ENCODE peak calls at places on chromosomes 6 and 20, in five cellular contexts. O is fibroblast of mammary gland, R is brain microvascular endothelial cell, D is AG04450, H is pancreas. V is an unnamed sample.

GRCh38 chr6:143901885-143902708 is 37.8 kb downstream of the ZC2HC1B start:
- DNase-seq in O (peak; percentile 21), R (no peak), H (no peak), D (peak; percentile 37), V (no peak)

GRCh38 chr6:89368107-89368506 is 15.6 kb upstream of the UBE2J1 start:
- DNase-seq in R (peak; percentile 46), D (no peak), H (peak; percentile 62), O (peak; percentile 62), V (peak; percentile 79)

GRCh38 chr6:79570802-79571367 is 33.7 kb upstream of the LCA5 start:
- DNase-seq in D (no peak), H (no peak), O (peak; percentile 54), R (no peak), V (no peak)

GRCh38 chr6:126100386-126100785 is 114.0 kb downstream of the TRMT11 start:
- DNase-seq in D (no peak), R (no peak), H (no peak), O (no peak), V (no peak)

GRCh38 chr6:118705799-118706481 is 54.5 kb upstream of the CEP85L start:
- DNase-seq in H (no peak), O (peak; percentile 58), R (peak; percentile 67), D (no peak), V (no peak)

GRCh38 chr20:4187147-4187546 is 171.8 kb upstream of the RNF24 start:
- DNase-seq in R (no peak), O (no peak), D (no peak), H (no peak), V (no peak)

GRCh38 chr20:25223179-25223661 is 24.7 kb upstream of the PYGB start:
- DNase-seq in H (no peak), D (peak; percentile 54), R (peak; percentile 98), O (peak; percentile 74), V (no peak)

GRCh38 chr6:32883789-32884188 is 29.8 kb downstream of the PSMB9 start:
- DNase-seq in D (no peak), R (peak; percentile 51), O (peak; percentile 91), H (no peak), V (no peak)

GRCh38 chr6:76810286-76810685 is 653.0 kb downstream of the HTR1B start:
- DNase-seq in H (no peak), D (no peak), O (no peak), R (no peak), V (no peak)

GRCh38 chr6:158223926-158224325 is 55.8 kb downstream of the GTF2H5 start:
- DNase-seq in H (no peak), O (no peak), D (no peak), R (no peak), V (no peak)

GRCh38 chr6:29478740-29479139 is 9.0 kb downstream of the MAS1L start:
- DNase-seq in R (no peak), O (no peak), D (no peak), H (no peak), V (no peak)

GRCh38 chr20:40689943-40690835 is 1.2 kb upstream of the MAFB start:
- DNase-seq in O (peak; percentile 89), R (peak; percentile 87), H (peak; percentile 93), D (peak; percentile 55), V (peak; percentile 94)

GRCh38 chr6:167706313-167707109 is 120.2 kb upstream of the AFDN start:
- DNase-seq in R (no peak), D (no peak), O (no peak), H (no peak), V (no peak)

GRCh38 chr20:6311841-6312655 is 189.2 kb upstream of the FERMT1 start:
- DNase-seq in D (no peak), O (no peak), H (no peak), R (no peak), V (no peak)

GRCh38 chr6:135586844-135587243 is 89.3 kb upstream of the AHI1 start:
- DNase-seq in H (no peak), D (no peak), R (peak; percentile 55), O (no peak), V (no peak)

GRCh38 chr6:7974932-7975763 is 64.6 kb upstream of the TXNDC5 start:
- DNase-seq in R (peak; percentile 96), D (peak; percentile 42), O (peak; percentile 89), H (peak; percentile 73), V (no peak)

GRCh38 chr6:108650781-108651180 is 90.1 kb downstream of the FOXO3 start:
- DNase-seq in R (peak; percentile 7), H (no peak), O (peak; percentile 89), D (no peak), V (no peak)

GRCh38 chr6:62492192-62492822 is 206.3 kb upstream of the KHDRBS2 start:
- DNase-seq in H (no peak), R (no peak), O (no peak), D (no peak), V (no peak)

GRCh38 chr6:53947780-53948179 is 153.0 kb downstream of the LRRC1 start:
- DNase-seq in D (no peak), R (no peak), O (no peak), H (no peak), V (no peak)

GRCh38 chr20:23925789-23926525 is 46.4 kb upstream of the CST5 start:
- DNase-seq in D (no peak), H (no peak), R (no peak), O (no peak), V (no peak)

GRCh38 chr6:5634525-5634924 is 372.2 kb downstream of the NRN1 start:
- DNase-seq in H (no peak), R (no peak), D (no peak), O (no peak), V (no peak)

GRCh38 chr20:63096681-63097335 is 90.0 kb upstream of the BHLHE23 start:
- DNase-seq in H (no peak), O (no peak), R (no peak), D (no peak), V (peak; percentile 0)

GRCh38 chr6:164098857-164099534 is 684.5 kb downstream of the QKI start:
- DNase-seq in O (peak; percentile 43), R (no peak), H (peak; percentile 68), D (no peak), V (no peak)

GRCh38 chr6:54835176-54835575 is 11.4 kb upstream of the FAM83B start:
- DNase-seq in H (no peak), R (no peak), D (no peak), O (no peak), V (no peak)

GRCh38 chr6:119862719-119863118 is 513.2 kb upstream of the MAN1A1 start:
- DNase-seq in R (no peak), O (no peak), D (no peak), H (no peak), V (no peak)

GRCh38 chr6:169961772-169962561 is 210.5 kb downstream of the ERMARD start:
- DNase-seq in H (peak; percentile 16), R (no peak), O (no peak), D (no peak), V (peak; percentile 71)

GRCh38 chr6:7107578-7108195 is at the start of gene RREB1:
- DNase-seq in D (no peak), R (peak; percentile 55), H (peak; percentile 51), O (peak; percentile 53), V (peak; percentile 62)

GRCh38 chr6:31576897-31577341 is 1.6 kb downstream of the TNF start:
- DNase-seq in R (no peak), H (no peak), D (no peak), O (no peak), V (no peak)

GRCh38 chr20:61480158-61480825 is 228.2 kb downstream of the CDH4 start:
- DNase-seq in H (no peak), O (no peak), R (no peak), D (no peak), V (no peak)
- TF ChIP-seq CTCF in H (no peak), O (peak; percentile 13), R (peak; percentile 18), D (no peak), V (no peak)

GRCh38 chr6:106512958-106513480 is 116.3 kb downstream of the RTN4IP1 start:
- DNase-seq in R (no peak), H (no peak), D (no peak), O (peak; percentile 31), V (no peak)

GRCh38 chr6:106510090-106510970 is 119.0 kb downstream of the RTN4IP1 start:
- DNase-seq in D (no peak), O (peak; percentile 70), R (no peak), H (peak; percentile 50), V (peak; percentile 82)

GRCh38 chr6:106511274-106512047 is 117.8 kb downstream of the RTN4IP1 start:
- DNase-seq in R (no peak), D (no peak), O (peak; percentile 48), H (peak; percentile 35), V (peak; percentile 47)

GRCh38 chr6:106513813-106514212 is 115.5 kb downstream of the RTN4IP1 start:
- DNase-seq in O (peak; percentile 62), H (no peak), R (no peak), D (no peak), V (no peak)

DNA sequence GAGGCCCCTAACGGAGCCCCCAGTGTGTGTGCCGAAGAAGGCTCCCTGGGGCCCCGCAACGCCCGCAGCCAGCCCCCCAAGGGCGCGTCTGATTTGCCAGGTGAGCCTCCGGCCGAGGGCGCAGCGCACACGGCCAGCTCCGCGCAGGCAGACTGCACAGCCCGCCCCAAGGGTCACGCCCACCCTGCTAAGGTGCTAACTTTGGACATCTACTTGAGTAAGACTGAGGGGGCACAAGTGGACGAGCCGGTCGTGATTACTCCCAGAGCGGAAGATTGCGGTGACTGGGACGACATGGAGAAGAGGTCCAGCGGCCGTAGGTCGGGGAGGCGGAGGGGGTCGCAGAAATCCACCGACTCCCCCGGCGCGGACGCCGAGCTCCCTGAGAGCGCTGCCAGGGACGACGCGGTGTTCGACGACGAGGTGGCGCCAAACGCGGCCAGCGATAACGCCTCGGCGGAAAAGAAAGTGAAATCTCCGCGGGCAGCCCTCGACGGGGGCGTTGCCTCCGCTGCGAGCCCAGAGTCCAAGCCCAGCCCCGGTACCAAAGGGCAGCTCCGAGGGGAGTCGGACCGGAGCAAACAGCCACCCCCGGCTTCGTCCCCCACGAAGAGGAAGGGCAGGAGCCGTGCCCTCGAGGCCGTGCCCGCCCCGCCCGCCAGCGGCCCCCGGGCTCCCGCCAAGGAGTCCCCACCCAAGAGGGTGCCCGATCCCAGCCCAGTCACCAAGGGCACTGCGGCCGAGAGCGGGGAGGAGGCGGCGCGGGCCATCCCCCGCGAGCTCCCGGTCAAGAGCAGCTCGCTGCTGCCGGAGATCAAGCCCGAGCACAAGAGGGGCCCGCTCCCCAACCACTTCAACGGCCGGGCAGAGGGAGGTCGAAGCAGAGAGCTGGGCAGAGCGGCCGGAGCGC is 117.0 kb downstream of the RTN4IP1 start:
- DNase-seq in O (peak; percentile 58), R (no peak), H (peak; percentile 66), D (no peak), V (peak; percentile 56)
- TF ChIP-seq CTCF in O (peak; percentile 18), R (peak; percentile 50), H (no peak), D (peak; percentile 33), V (no peak)

GRCh38 chr6:10256113-10256690 is 158.7 kb downstream of the TFAP2A start:
- DNase-seq in R (peak; percentile 11), O (no peak), H (no peak), D (no peak), V (no peak)
- TF ChIP-seq CTCF in R (peak; percentile 58), O (peak; percentile 20), H (no peak), D (peak; percentile 45), V (peak; percentile 53)

GRCh38 chr6:168951224-168951616 is 302.4 kb downstream of the THBS2 start:
- DNase-seq in H (no peak), D (no peak), R (no peak), O (no peak), V (no peak)

GRCh38 chr6:168949876-168950499 is 303.7 kb downstream of the THBS2 start:
- DNase-seq in R (no peak), H (no peak), D (no peak), O (peak; percentile 59), V (no peak)

GRCh38 chr6:168948002-168948401 is 305.6 kb downstream of the THBS2 start:
- DNase-seq in H (no peak), O (no peak), D (no peak), R (no peak), V (no peak)

GRCh38 chr6:168950500-168951223 is 303.0 kb downstream of the THBS2 start:
- DNase-seq in H (no peak), D (no peak), O (peak; percentile 85), R (no peak), V (no peak)

GRCh38 chr6:168948990-168949531 is 304.6 kb downstream of the THBS2 start:
- DNase-seq in R (no peak), H (no peak), O (no peak), D (no peak), V (no peak)
- TF ChIP-seq CTCF in R (no peak), H (no peak), O (no peak), D (no peak), V (no peak)

V was measured in nephron progenitor cell.